ENCODE peak calls at places on chromosome 7, in five cellular contexts. G, S, R, E and P are unnamed samples.

GRCh38 chr7:127667017-127667670 is 15.2 kb downstream of the SND1 start:
- DNase-seq in G (no peak), S (no peak), R (no peak), E (peak; percentile 52), P (peak; percentile 66)

GRCh38 chr7:53596230-53596629 is 560.8 kb downstream of the POM121L12 start:
- DNase-seq in G (no peak), S (no peak), R (no peak), E (no peak), P (peak; percentile 51)

GRCh38 chr7:234712-235553 is 42.6 kb downstream of the FAM20C start:
- DNase-seq in G (peak; percentile 21), S (no peak), R (no peak), E (no peak), P (peak; percentile 29)

GRCh38 chr7:157483971-157484410 is 147.2 kb downstream of the DNAJB6 start:
- DNase-seq in G (no peak), S (no peak), R (no peak), E (no peak), P (no peak)

GRCh38 chr7:3069767-3070449 is 26.2 kb upstream of the CARD11 start:
- DNase-seq in G (no peak), S (no peak), R (no peak), E (no peak), P (no peak)

GRCh38 chr7:132225216-132226030 is 350.8 kb downstream of the PLXNA4 start:
- DNase-seq in G (no peak), S (no peak), R (no peak), E (no peak), P (no peak)

GRCh38 chr7:137636376-137636775 is 210.4 kb downstream of the DGKI start:
- DNase-seq in G (no peak), S (no peak), R (no peak), E (no peak), P (no peak)

GRCh38 chr7:1562611-1563051 is 6.6 kb upstream of the TMEM184A start:
- DNase-seq in G (peak; percentile 50), S (no peak), R (no peak), E (no peak), P (no peak)

GRCh38 chr7:121019018-121019417 is 30.5 kb downstream of the CPED1 start:
- DNase-seq in G (no peak), S (no peak), R (no peak), E (peak; percentile 83), P (peak; percentile 23)

GRCh38 chr7:46107610-46108217 is 186.6 kb upstream of the IGFBP3 start:
- DNase-seq in G (no peak), S (no peak), R (no peak), E (no peak), P (no peak)

GRCh38 chr7:31882187-31882586 is 188.0 kb downstream of the PDE1C start:
- DNase-seq in G (no peak), S (no peak), R (no peak), E (peak; percentile 4), P (peak; percentile 43)

GRCh38 chr7:125074141-125074540 is 144.5 kb upstream of the POT1 start:
- DNase-seq in G (no peak), S (no peak), R (no peak), E (no peak), P (no peak)